ENCODE peak calls at places on chromosomes 11 and 22, in five cellular contexts. One of them, this sample, is unnamed.

GRCh38 chr11:8196749-8197148 is 27.9 kb upstream of the RIC3 start:
- DNase-seq in uterus: no peak
- DNase-seq in naive thymus-derived CD8-positive, alpha-beta T cell: no peak
- DNase-seq in HT1080: no peak
- DNase-seq in AG09319: no peak
- DNase-seq in this sample: no peak

GRCh38 chr11:33258631-33259184 is 1.5 kb downstream of the HIPK3 start:
- DNase-seq in uterus: no peak
- DNase-seq in naive thymus-derived CD8-positive, alpha-beta T cell: no peak
- DNase-seq in HT1080: no peak
- DNase-seq in AG09319: no peak
- DNase-seq in this sample: peak

GRCh38 chr11:64123102-64123434 is 42.8 kb downstream of the MACROD1 start:
- DNase-seq in uterus: no peak
- DNase-seq in naive thymus-derived CD8-positive, alpha-beta T cell: no peak
- DNase-seq in HT1080: no peak
- DNase-seq in AG09319: no peak
- DNase-seq in this sample: no peak

GRCh38 chr11:105033344-105033743 is 1.6 kb downstream of the CASP1 start:
- DNase-seq in uterus: no peak
- DNase-seq in naive thymus-derived CD8-positive, alpha-beta T cell: no peak
- DNase-seq in HT1080: no peak
- DNase-seq in AG09319: no peak
- DNase-seq in this sample: no peak

GRCh38 chr11:117597083-117597482 is 199.9 kb downstream of the DSCAML1 start:
- DNase-seq in uterus: no peak
- DNase-seq in naive thymus-derived CD8-positive, alpha-beta T cell: no peak
- DNase-seq in HT1080: no peak
- DNase-seq in AG09319: no peak
- DNase-seq in this sample: peak

GRCh38 chr11:2846056-2846455 is 39.5 kb downstream of the CDKN1C start:
- DNase-seq in uterus: no peak
- DNase-seq in naive thymus-derived CD8-positive, alpha-beta T cell: no peak
- DNase-seq in HT1080: peak
- DNase-seq in AG09319: no peak
- DNase-seq in this sample: no peak

GRCh38 chr11:11157201-11157600 is 195.8 kb downstream of the CSNK2A3 start:
- DNase-seq in uterus: no peak
- DNase-seq in naive thymus-derived CD8-positive, alpha-beta T cell: peak
- DNase-seq in HT1080: peak
- DNase-seq in AG09319: no peak
- DNase-seq in this sample: no peak

GRCh38 chr22:41589260-41589600 is 410 bp downstream of the PMM1 start:
- DNase-seq in uterus: no peak
- DNase-seq in naive thymus-derived CD8-positive, alpha-beta T cell: peak
- DNase-seq in HT1080: no peak
- DNase-seq in AG09319: no peak
- DNase-seq in this sample: no peak

GRCh38 chr22:19932367-19933206 is 9.0 kb upstream of the COMT start:
- DNase-seq in uterus: no peak
- DNase-seq in naive thymus-derived CD8-positive, alpha-beta T cell: no peak
- DNase-seq in HT1080: no peak
- DNase-seq in AG09319: no peak
- DNase-seq in this sample: no peak

GRCh38 chr22:29846290-29846689 is 8.2 kb upstream of the ASCC2 start:
- DNase-seq in uterus: no peak
- DNase-seq in naive thymus-derived CD8-positive, alpha-beta T cell: no peak
- DNase-seq in HT1080: no peak
- DNase-seq in AG09319: no peak
- DNase-seq in this sample: no peak

GRCh38 chr11:131674051-131674755 is 303.8 kb downstream of the NTM start:
- DNase-seq in uterus: peak
- DNase-seq in naive thymus-derived CD8-positive, alpha-beta T cell: no peak
- DNase-seq in HT1080: peak
- DNase-seq in AG09319: peak
- DNase-seq in this sample: peak

GRCh38 chr22:50500452-50500851 is 7.0 kb downstream of the LMF2 start:
- DNase-seq in uterus: no peak
- DNase-seq in naive thymus-derived CD8-positive, alpha-beta T cell: no peak
- DNase-seq in HT1080: no peak
- DNase-seq in AG09319: no peak
- DNase-seq in this sample: no peak

GRCh38 chr11:107651672-107652071 is 60.2 kb downstream of the SLN start:
- DNase-seq in uterus: no peak
- DNase-seq in naive thymus-derived CD8-positive, alpha-beta T cell: no peak
- DNase-seq in HT1080: peak
- DNase-seq in AG09319: no peak
- DNase-seq in this sample: no peak

GRCh38 chr11:108568183-108568858 is 25.2 kb downstream of the EXPH5 start:
- DNase-seq in uterus: peak
- DNase-seq in naive thymus-derived CD8-positive, alpha-beta T cell: no peak
- DNase-seq in HT1080: no peak
- DNase-seq in AG09319: no peak
- DNase-seq in this sample: no peak

GRCh38 chr22:45905924-45906865 is 70.8 kb downstream of the WNT7B start:
- DNase-seq in uterus: no peak
- DNase-seq in naive thymus-derived CD8-positive, alpha-beta T cell: no peak
- DNase-seq in HT1080: no peak
- DNase-seq in AG09319: peak
- DNase-seq in this sample: no peak

GRCh38 chr11:95324826-95325225 is 93.8 kb upstream of the SESN3 start:
- DNase-seq in uterus: no peak
- DNase-seq in naive thymus-derived CD8-positive, alpha-beta T cell: no peak
- DNase-seq in HT1080: no peak
- DNase-seq in AG09319: no peak
- DNase-seq in this sample: no peak

GRCh38 chr11:639324-639977 is 2.4 kb downstream of the DRD4 start:
- DNase-seq in uterus: no peak
- DNase-seq in naive thymus-derived CD8-positive, alpha-beta T cell: no peak
- DNase-seq in HT1080: no peak
- DNase-seq in AG09319: no peak
- DNase-seq in this sample: no peak

GRCh38 chr11:59787816-59788215 is 22.8 kb downstream of the MRPL16 start:
- DNase-seq in uterus: no peak
- DNase-seq in naive thymus-derived CD8-positive, alpha-beta T cell: no peak
- DNase-seq in HT1080: peak
- DNase-seq in AG09319: no peak
- DNase-seq in this sample: no peak

GRCh38 chr11:15654397-15654915 is 539.7 kb downstream of the INSC start:
- DNase-seq in uterus: no peak
- DNase-seq in naive thymus-derived CD8-positive, alpha-beta T cell: no peak
- DNase-seq in HT1080: no peak
- DNase-seq in AG09319: no peak
- DNase-seq in this sample: no peak

GRCh38 chr11:76835928-76836612 is 24.6 kb upstream of the ACER3 start:
- DNase-seq in uterus: no peak
- DNase-seq in naive thymus-derived CD8-positive, alpha-beta T cell: no peak
- DNase-seq in HT1080: peak
- DNase-seq in AG09319: peak
- DNase-seq in this sample: peak

GRCh38 chr11:72625746-72626636 is 48.2 kb downstream of the PDE2A start:
- DNase-seq in uterus: no peak
- DNase-seq in naive thymus-derived CD8-positive, alpha-beta T cell: no peak
- DNase-seq in HT1080: no peak
- DNase-seq in AG09319: no peak
- DNase-seq in this sample: no peak

GRCh38 chr22:45201678-45202332 is 38.1 kb downstream of the NUP50 start:
- DNase-seq in uterus: no peak
- DNase-seq in naive thymus-derived CD8-positive, alpha-beta T cell: no peak
- DNase-seq in HT1080: peak
- DNase-seq in AG09319: peak
- DNase-seq in this sample: peak

GRCh38 chr11:110908401-110909106 is 196.3 kb upstream of the ARHGAP20 start:
- DNase-seq in uterus: no peak
- DNase-seq in naive thymus-derived CD8-positive, alpha-beta T cell: no peak
- DNase-seq in HT1080: peak
- DNase-seq in AG09319: peak
- DNase-seq in this sample: no peak

This sample was measured in H4.